ENCODE peak calls at places on chromosomes 5 and 9, in eight cellular contexts. X is stimulated activated CD4-positive, alpha-beta T cell treated with anti-CD3 and anti-CD28 coated beads, Interleukin-15, amount 100 ng/mL, for 1 hour; O is EL; L is BJ; U is GM04503; Z is right lobe of liver; H is neural progenitor cell; M is PC-3. A is an unnamed sample.
A peak's percentile ranks its signal among the peaks of the same experiment; 100 is the strongest.

GRCh38 chr9:1238407-1238806 is 188.2 kb downstream of the DMRT2 start:
- DNase-seq in L (no peak), X (no peak), M (no peak), U (no peak), O (no peak), H (no peak), Z (no peak), A (peak; percentile 13)

GRCh38 chr9:126671381-126671831 is 57.7 kb downstream of the LMX1B start:
- DNase-seq in L (no peak), H (peak; percentile 83), O (no peak), Z (no peak), M (no peak), X (no peak), U (no peak), A (no peak)

GRCh38 chr9:126240835-126241234 is 85.8 kb upstream of the MVB12B start:
- DNase-seq in L (no peak), O (no peak), Z (no peak), H (no peak), X (no peak), U (no peak), M (no peak), A (no peak)

GRCh38 chr5:94522099-94522498 is 96.3 kb downstream of the KIAA0825 start:
- DNase-seq in U (no peak), L (no peak), M (peak; percentile 59), X (no peak), H (no peak), O (no peak), Z (no peak), A (no peak)

GRCh38 chr5:148467958-148468357 is 84.2 kb downstream of the FBXO38 start:
- DNase-seq in Z (no peak), L (no peak), U (no peak), X (no peak), O (no peak), M (no peak), H (no peak), A (no peak)

GRCh38 chr9:123239726-123240125 is 28.7 kb downstream of the STRBP start:
- DNase-seq in M (peak; percentile 5), L (no peak), X (no peak), O (no peak), Z (no peak), U (no peak), H (no peak), A (peak; percentile 42)

GRCh38 chr5:151257731-151258715 is 5.0 kb downstream of the GM2A start:
- DNase-seq in L (no peak), O (peak; percentile 64), X (no peak), H (no peak), M (peak; percentile 98), Z (no peak), U (no peak), A (peak; percentile 95)

GRCh38 chr9:88197781-88198345 is 59.6 kb upstream of the SPATA31C2 start:
- DNase-seq in M (peak; percentile 81), Z (no peak), X (no peak), H (no peak), O (peak; percentile 92), L (peak; percentile 95), U (peak; percentile 96), A (peak; percentile 81)

GRCh38 chr5:65198777-65199120 is 283.0 kb downstream of the ADAMTS6 start:
- DNase-seq in U (peak; percentile 97), H (no peak), X (no peak), L (peak; percentile 96), M (peak; percentile 92), Z (no peak), O (peak; percentile 99), A (peak; percentile 97)

GRCh38 chr5:51382759-51383493 is at the start of gene ISL1:
- DNase-seq in Z (no peak), U (no peak), M (peak; percentile 87), O (peak; percentile 71), H (peak; percentile 97), X (no peak), L (peak; percentile 73), A (peak; percentile 97)

GRCh38 chr5:166068547-166069335 is 2222.7 kb upstream of the WWC1 start:
- DNase-seq in X (no peak), M (peak; percentile 44), L (no peak), Z (no peak), O (no peak), U (no peak), H (no peak), A (peak; percentile 87)

GRCh38 chr5:93307557-93307956 is 273.5 kb downstream of the NR2F1-AS1 start:
- DNase-seq in M (peak; percentile 98), Z (no peak), U (no peak), H (no peak), X (no peak), O (peak; percentile 79), L (peak; percentile 13), A (peak; percentile 74)

GRCh38 chr9:109097156-109097555 is 22.6 kb downstream of the TMEM245 start:
- DNase-seq in O (no peak), Z (no peak), H (no peak), L (no peak), X (no peak), M (no peak), U (no peak), A (no peak)

GRCh38 chr9:33506626-33507370 is 17.3 kb upstream of the ANKRD18B start:
- DNase-seq in O (peak; percentile 99), Z (no peak), L (peak; percentile 89), H (no peak), U (peak; percentile 91), X (no peak), M (peak; percentile 72), A (peak; percentile 45)

GRCh38 chr5:132628814-132629213 is 29.2 kb upstream of the IL13 start:
- DNase-seq in L (no peak), M (no peak), X (no peak), H (no peak), O (no peak), Z (no peak), U (no peak), A (no peak)

GRCh38 chr5:109825450-109825849 is 135.7 kb downstream of the MAN2A1 start:
- DNase-seq in H (no peak), Z (no peak), U (no peak), O (peak; percentile 61), M (peak; percentile 94), X (no peak), L (peak; percentile 8), A (no peak)

GRCh38 chr9:95516221-95516735 is 493 bp downstream of the PTCH1 start:
- DNase-seq in O (no peak), U (no peak), H (peak; percentile 58), X (no peak), M (no peak), L (no peak), Z (no peak), A (no peak)

GRCh38 chr9:93265972-93266371 is 82.0 kb downstream of the WNK2 start:
- DNase-seq in U (no peak), M (no peak), O (no peak), L (no peak), X (no peak), Z (peak; percentile 28), H (no peak), A (no peak)

GRCh38 chr9:107137495-107138202 is 145.4 kb upstream of the RAD23B start:
- DNase-seq in M (peak; percentile 50), U (no peak), O (peak; percentile 44), H (peak; percentile 56), X (no peak), Z (no peak), L (no peak), A (peak; percentile 51)

GRCh38 chr5:41841325-41841724 is 28.9 kb downstream of the OXCT1 start:
- DNase-seq in L (no peak), Z (no peak), H (no peak), M (no peak), O (no peak), X (no peak), U (no peak), A (no peak)

GRCh38 chr5:150651382-150651781 is 9.7 kb upstream of the MYOZ3 start:
- DNase-seq in L (no peak), U (no peak), O (no peak), H (no peak), M (no peak), X (no peak), Z (no peak), A (no peak)

GRCh38 chr9:83630938-83631457 is 8.1 kb downstream of the IDNK start:
- DNase-seq in U (no peak), H (peak; percentile 90), Z (no peak), M (no peak), X (no peak), O (no peak), L (no peak), A (no peak)

GRCh38 chr9:14030350-14030823 is 283.6 kb downstream of the NFIB start:
- DNase-seq in U (no peak), L (no peak), M (peak; percentile 83), O (peak; percentile 61), X (no peak), H (no peak), Z (no peak), A (peak; percentile 69)

GRCh38 chr9:107239474-107239873 is 43.6 kb upstream of the RAD23B start:
- DNase-seq in H (peak; percentile 62), Z (no peak), M (peak; percentile 47), O (no peak), X (no peak), L (no peak), U (no peak), A (peak; percentile 72)

GRCh38 chr9:130196643-130197042 is 24.4 kb downstream of the NCS1 start:
- DNase-seq in L (no peak), H (no peak), M (no peak), U (no peak), X (no peak), Z (no peak), O (no peak), A (no peak)

GRCh38 chr9:129069128-129069824 is 11.6 kb upstream of the DOLPP1 start:
- DNase-seq in Z (peak; percentile 93), O (no peak), H (no peak), X (peak; percentile 31), U (no peak), M (no peak), L (no peak), A (no peak)

GRCh38 chr9:94672811-94673487 is 33.6 kb upstream of the FBP1 start:
- DNase-seq in M (peak; percentile 79), U (peak; percentile 60), X (no peak), L (peak; percentile 59), O (peak; percentile 89), Z (no peak), H (no peak), A (peak; percentile 71)

GRCh38 chr5:158873115-158873514 is 226.6 kb downstream of the EBF1 start:
- DNase-seq in Z (no peak), U (no peak), M (no peak), X (no peak), H (no peak), O (no peak), L (no peak), A (no peak)

GRCh38 chr5:119036101-119036762 is 34.7 kb upstream of the DMXL1 start:
- DNase-seq in H (no peak), X (no peak), L (peak; percentile 31), U (peak; percentile 39), Z (no peak), M (peak; percentile 78), O (peak; percentile 72), A (peak; percentile 93)

GRCh38 chr5:61734001-61734400 is 401.9 kb downstream of the ZSWIM6 start:
- DNase-seq in M (no peak), U (no peak), X (no peak), Z (no peak), O (no peak), L (no peak), H (no peak), A (no peak)

GRCh38 chr9:5872496-5872895 is 18.2 kb upstream of the MLANA start:
- DNase-seq in L (peak; percentile 54), M (no peak), Z (no peak), H (no peak), O (no peak), X (no peak), U (peak; percentile 40), A (no peak)

GRCh38 chr9:74736635-74737034 is 151.1 kb downstream of the TRPM6 start:
- DNase-seq in U (no peak), M (no peak), Z (no peak), O (no peak), X (no peak), L (no peak), H (no peak), A (no peak)

GRCh38 chr5:61966558-61966957 is 339.4 kb upstream of the KIF2A start:
- DNase-seq in Z (no peak), O (no peak), U (no peak), H (no peak), X (no peak), L (no peak), M (no peak), A (no peak)

GRCh38 chr5:149240354-149240998 is 31.2 kb upstream of the AFAP1L1 start:
- DNase-seq in L (no peak), X (peak; percentile 58), H (no peak), O (no peak), U (no peak), M (no peak), Z (no peak), A (no peak)

A was measured in RWPE1.